ENCODE peak calls at places on chromosomes 3 and 15, in eight cellular contexts. D is Peyer's patch, W is right atrium auricular region, S is OCI-LY7, K is HFF-Myc, U is neural crest cell, B is heart right ventricle, P is T-helper 9 cell. Q is an unnamed sample.

GRCh38 chr3:48426944-48427629 is 2.8 kb downstream of the PLXNB1 start:
- DNase-seq in D (no peak), W (no peak), S (no peak), K (no peak), U (no peak), B (no peak), P (no peak), Q (no peak)

GRCh38 chr3:25568525-25569078 is 96.1 kb downstream of the TOP2B start:
- DNase-seq in D (no peak), W (no peak), S (no peak), K (no peak), U (no peak), B (no peak), P (no peak), Q (no peak)

GRCh38 chr3:132874701-132875100 is 152.5 kb upstream of the NPHP3 start:
- DNase-seq in D (no peak), W (no peak), S (no peak), K (no peak), U (no peak), B (no peak), P (no peak), Q (no peak)

GRCh38 chr3:53075743-53076140 is 29.9 kb upstream of the SFMBT1 start:
- DNase-seq in D (no peak), W (no peak), S (no peak), K (no peak), U (no peak), B (no peak), P (no peak), Q (no peak)

GRCh38 chr15:100484419-100484818 is 44.3 kb downstream of the CERS3 start:
- DNase-seq in D (no peak), W (no peak), S (no peak), K (no peak), U (no peak), B (no peak), P (no peak), Q (no peak)

GRCh38 chr3:94076055-94076454 is 13.2 kb downstream of the NSUN3 start:
- DNase-seq in D (no peak), W (no peak), S (no peak), K (no peak), U (no peak), B (no peak), P (no peak), Q (no peak)

GRCh38 chr3:127775398-127776109 is 46.8 kb downstream of the MGLL start:
- DNase-seq in D (no peak), W (peak; percentile 73), S (no peak), K (no peak), U (peak; percentile 14), B (peak; percentile 78), P (no peak), Q (no peak)

GRCh38 chr3:187130346-187131066 is 8.8 kb downstream of the RPL39L start:
- DNase-seq in D (no peak), W (no peak), S (peak; percentile 80), K (peak; percentile 12), U (no peak), B (no peak), P (no peak), Q (peak; percentile 91)

GRCh38 chr15:70277556-70277955 is 179.8 kb upstream of the TLE3 start:
- DNase-seq in D (no peak), W (no peak), S (no peak), K (no peak), U (no peak), B (no peak), P (no peak), Q (no peak)

GRCh38 chr3:56547486-56547885 is 9.5 kb upstream of the CCDC66 start:
- DNase-seq in D (no peak), W (no peak), S (peak; percentile 5), K (no peak), U (no peak), B (no peak), P (no peak), Q (no peak)

GRCh38 chr15:61750271-61751084 is 309.8 kb downstream of the VPS13C start:
- DNase-seq in D (no peak), W (no peak), S (no peak), K (no peak), U (no peak), B (no peak), P (no peak), Q (no peak)

GRCh38 chr15:51460796-51461195 is 119.3 kb downstream of the GLDN start:
- DNase-seq in D (no peak), W (no peak), S (no peak), K (no peak), U (no peak), B (no peak), P (no peak), Q (no peak)

GRCh38 chr3:69951616-69952015 is 47.9 kb upstream of the SAMMSON start:
- DNase-seq in D (no peak), W (no peak), S (no peak), K (no peak), U (no peak), B (no peak), P (no peak), Q (no peak)

GRCh38 chr3:170117134-170117533 is 64.4 kb downstream of the PHC3 start:
- DNase-seq in D (no peak), W (no peak), S (peak; percentile 10), K (no peak), U (no peak), B (no peak), P (no peak), Q (no peak)

GRCh38 chr15:48823237-48823636 is 12.4 kb upstream of the CEP152 start:
- DNase-seq in D (no peak), W (no peak), S (no peak), K (no peak), U (no peak), B (no peak), P (no peak), Q (no peak)

GRCh38 chr3:126322181-126322967 is 34.8 kb downstream of the KLF15 start:
- DNase-seq in D (no peak), W (no peak), S (no peak), K (no peak), U (no peak), B (no peak), P (no peak), Q (no peak)

GRCh38 chr15:79872358-79873017 is 24.3 kb downstream of the MTHFS start:
- DNase-seq in D (no peak), W (no peak), S (no peak), K (peak; percentile 25), U (no peak), B (no peak), P (peak; percentile 32), Q (no peak)

GRCh38 chr3:58150130-58150663 is 60.6 kb downstream of the DNASE1L3 start:
- DNase-seq in D (no peak), W (no peak), S (no peak), K (no peak), U (no peak), B (no peak), P (no peak), Q (no peak)

GRCh38 chr15:85667491-85668424 is 127.0 kb downstream of the KLHL25 start:
- DNase-seq in D (no peak), W (no peak), S (no peak), K (peak; percentile 96), U (no peak), B (peak; percentile 83), P (peak; percentile 45), Q (no peak)

GRCh38 chr3:168071971-168072645 is 23.6 kb downstream of the GOLIM4 start:
- DNase-seq in D (no peak), W (no peak), S (no peak), K (no peak), U (no peak), B (no peak), P (no peak), Q (no peak)

GRCh38 chr3:107217161-107217560 is 160.1 kb upstream of the CCDC54 start:
- DNase-seq in D (no peak), W (no peak), S (no peak), K (no peak), U (no peak), B (no peak), P (no peak), Q (no peak)

GRCh38 chr3:108406661-108407206 is 103.7 kb downstream of the MYH15 start:
- DNase-seq in D (peak; percentile 18), W (no peak), S (peak; percentile 60), K (peak; percentile 62), U (peak; percentile 12), B (no peak), P (no peak), Q (no peak)

GRCh38 chr15:74785716-74786032 is 3.8 kb downstream of the CSK start:
- DNase-seq in D (no peak), W (no peak), S (peak; percentile 57), K (no peak), U (no peak), B (no peak), P (no peak), Q (no peak)

GRCh38 chr3:65930650-65931049 is 108.1 kb downstream of the MAGI1 start:
- DNase-seq in D (no peak), W (no peak), S (no peak), K (no peak), U (no peak), B (no peak), P (no peak), Q (no peak)

GRCh38 chr15:63715818-63716217 is 117.9 kb downstream of the HERC1 start:
- DNase-seq in D (no peak), W (no peak), S (no peak), K (no peak), U (no peak), B (no peak), P (no peak), Q (no peak)

GRCh38 chr3:4994823-4995499 is 15.7 kb downstream of the BHLHE40 start:
- DNase-seq in D (no peak), W (peak; percentile 94), S (no peak), K (no peak), U (no peak), B (peak; percentile 77), P (no peak), Q (no peak)

GRCh38 chr3:133393204-133393603 is 6.7 kb upstream of the BFSP2 start:
- DNase-seq in D (no peak), W (no peak), S (no peak), K (no peak), U (no peak), B (no peak), P (no peak), Q (no peak)